ENCODE peak calls at places on chromosomes 7 and 10, in ten cellular contexts. F is psoas muscle; C is left colon; Y is fibroblast of pulmonary artery; J is NCI-H460; M is Right ventricle myocardium inferior; Q is activated CD8-positive, alpha-beta memory T cell treated with anti-CD3 and anti-CD28 coated beads for 4 hours; X is GM13976; G is CD8-positive, alpha-beta T cell; I is choroid plexus epithelial cell. S is an unnamed sample.

GRCh38 chr10:95229724-95230627 is 35.9 kb downstream of the ACSM6 start:
- DNase-seq in M (no peak), I (peak), J (peak), G (no peak), X (no peak), Q (no peak), Y (peak), C (no peak), F (no peak), S (peak)

GRCh38 chr7:51224811-51225581 is 91.6 kb downstream of the COBL start:
- DNase-seq in X (no peak), J (peak), Q (no peak), I (no peak), G (no peak), Y (no peak), C (peak), M (no peak), F (no peak), S (no peak)

GRCh38 chr7:17371656-17372524 is 73.4 kb downstream of the AHR start:
- DNase-seq in Q (no peak), X (no peak), Y (peak), C (no peak), G (no peak), F (no peak), M (no peak), I (peak), J (peak), S (no peak)

GRCh38 chr10:3068201-3068967 is 1.0 kb downstream of the PFKP start:
- DNase-seq in Q (peak), Y (peak), J (no peak), I (peak), C (peak), X (peak), M (peak), F (peak), G (peak), S (peak)

GRCh38 chr10:31204090-31204489 is 114.9 kb upstream of the ZEB1 start:
- DNase-seq in J (no peak), M (no peak), X (no peak), C (no peak), F (peak), G (no peak), I (peak), Y (peak), Q (no peak), S (no peak)

GRCh38 chr7:142420554-142421362 is 162.9 kb upstream of the PRSS58 start:
- DNase-seq in Y (peak), F (no peak), G (no peak), X (no peak), C (no peak), I (peak), J (no peak), Q (no peak), M (no peak), S (peak)

GRCh38 chr10:104252349-104252748 is 2.3 kb upstream of the GSTO1 start:
- DNase-seq in F (no peak), C (no peak), G (no peak), Q (no peak), J (no peak), M (no peak), X (no peak), Y (no peak), I (no peak), S (no peak)

GRCh38 chr10:132712698-132713232 is 73.2 kb downstream of the NKX6-2 start:
- DNase-seq in G (no peak), J (no peak), I (no peak), X (no peak), M (peak), F (no peak), Y (no peak), Q (no peak), C (no peak), S (no peak)

GRCh38 chr7:6286486-6286885 is 14.1 kb upstream of the CYTH3 start:
- DNase-seq in X (no peak), M (no peak), J (no peak), I (no peak), C (no peak), G (no peak), F (no peak), Q (no peak), Y (no peak), S (no peak)

GRCh38 chr10:50624866-50625491 is 1.2 kb upstream of the SGMS1 start:
- DNase-seq in J (peak), X (peak), Y (peak), F (no peak), M (peak), C (peak), Q (peak), I (peak), G (peak), S (peak)

GRCh38 chr10:67837519-67838314 is at the start of gene DNAJC12:
- DNase-seq in Q (no peak), X (peak), Y (peak), F (no peak), J (peak), I (peak), G (no peak), C (no peak), M (no peak), S (peak)

GRCh38 chr7:154372106-154372505 is 319.9 kb downstream of the DPP6 start:
- DNase-seq in F (no peak), M (no peak), C (no peak), Y (no peak), Q (no peak), G (no peak), J (no peak), I (no peak), X (no peak), S (no peak)

GRCh38 chr10:26860026-26860541 is 674 bp downstream of the ABI1 start:
- DNase-seq in C (peak), Y (peak), M (peak), I (peak), F (peak), X (peak), G (peak), Q (peak), J (peak), S (peak)

GRCh38 chr7:101733713-101734475 is 83.5 kb upstream of the CUX1 start:
- DNase-seq in J (no peak), G (no peak), M (no peak), F (peak), Q (no peak), C (peak), X (peak), I (peak), Y (peak), S (peak)

GRCh38 chr7:117014673-117015133 is 61.4 kb downstream of the ST7 start:
- DNase-seq in J (peak), I (peak), G (no peak), X (no peak), Y (peak), F (peak), M (peak), C (peak), Q (no peak), S (no peak)